ENCODE peak calls at places on chromosome 2, in five cellular contexts. X is KG1; Z is activated CD4-positive, alpha-beta T cell treated with anti-CD3 and anti-CD28 coated beads for 24 hours; O is ureter; Q is cardiac fibroblast. Y is an unnamed sample.

GRCh38 chr2:63792523-63792922 is 49.2 kb upstream of the UGP2 start:
- DNase-seq in X (no peak), Z (no peak), Q (peak), O (no peak), Y (peak)

GRCh38 chr2:128264881-128265607 is 53.6 kb downstream of the HS6ST1 start:
- DNase-seq in Q (no peak), X (no peak), O (no peak), Z (no peak), Y (no peak)

GRCh38 chr2:234438322-234438977 is 58.4 kb downstream of the ARL4C start:
- DNase-seq in Z (no peak), X (no peak), O (no peak), Q (no peak), Y (no peak)

GRCh38 chr2:176083796-176084261 is at the start of gene EVX2:
- DNase-seq in Z (no peak), Q (no peak), O (no peak), X (no peak), Y (no peak)

GRCh38 chr2:101249826-101250225 is 2.9 kb upstream of the CNOT11 start:
- DNase-seq in Z (no peak), O (no peak), Q (no peak), X (no peak), Y (no peak)

GRCh38 chr2:68352651-68353386 is 12.3 kb upstream of the PLEK start:
- DNase-seq in X (no peak), O (no peak), Z (no peak), Q (peak), Y (no peak)

GRCh38 chr2:46438102-46438501 is 41.3 kb upstream of the TMEM247 start:
- DNase-seq in Q (no peak), O (no peak), X (no peak), Z (no peak), Y (no peak)

GRCh38 chr2:200405599-200406298 is 99.3 kb downstream of the SPATS2L start:
- DNase-seq in O (no peak), Z (no peak), Q (peak), X (no peak), Y (peak)

GRCh38 chr2:2731101-2731850 is 400.2 kb upstream of the MYT1L start:
- DNase-seq in O (no peak), Z (no peak), X (no peak), Q (no peak), Y (no peak)

GRCh38 chr2:46984034-46984433 is 68.4 kb upstream of the MCFD2 start:
- DNase-seq in O (no peak), Q (no peak), X (no peak), Z (no peak), Y (no peak)

Y was measured in fibroblast of gingiva.